ENCODE peak calls at places on chromosome 15, in six cellular contexts. Q is HepG2, N is GM12892, D is GM12878, B is K562, Y is H1. A is an unnamed sample.

GRCh38 chr15:55588070-55588817 is at the start of gene PYGO1:
- DNase-seq in Y (no peak), B (peak; percentile 40), Q (peak; percentile 5), D (no peak), N (peak; percentile 46), A (peak; percentile 59)

GRCh38 chr15:51491941-51492340 is 130.6 kb downstream of the DMXL2 start:
- DNase-seq in N (no peak), Y (no peak), D (no peak), Q (no peak), B (no peak), A (no peak)

GRCh38 chr15:45349671-45350070 is 28.7 kb downstream of the GATM start:
- DNase-seq in Q (no peak), Y (no peak), N (no peak), B (no peak), D (no peak), A (no peak)

GRCh38 chr15:57112178-57112577 is 193.7 kb downstream of the TCF12 start:
- DNase-seq in D (no peak), Y (no peak), B (no peak), Q (no peak), N (no peak), A (no peak)

GRCh38 chr15:45499426-45499825 is 23.1 kb downstream of the SLC30A4 start:
- DNase-seq in N (no peak), Q (no peak), B (no peak), D (no peak), Y (no peak), A (no peak)

GRCh38 chr15:66700412-66700801 is 1.6 kb upstream of the SMAD6 start:
- DNase-seq in Y (no peak), Q (no peak), B (no peak), N (no peak), D (no peak), A (no peak)

GRCh38 chr15:70792171-70792573 is 28.8 kb upstream of the UACA start:
- DNase-seq in Q (no peak), Y (no peak), D (no peak), B (no peak), N (no peak), A (no peak)

GRCh38 chr15:62491642-62492041 is 326.6 kb upstream of the C2CD4B start:
- DNase-seq in N (no peak), Q (peak; percentile 22), Y (no peak), B (no peak), D (no peak), A (no peak)

GRCh38 chr15:31254431-31255175 is 72.0 kb upstream of the KLF13 start:
- DNase-seq in Q (no peak), N (no peak), D (no peak), B (no peak), Y (no peak), A (no peak)

GRCh38 chr15:31396881-31397560 is 70.4 kb downstream of the KLF13 start:
- DNase-seq in N (no peak), B (peak; percentile 76), Q (peak; percentile 40), D (no peak), Y (peak; percentile 87), A (no peak)

GRCh38 chr15:29208352-29208751 is 61.3 kb downstream of the NSMCE3 start:
- DNase-seq in B (no peak), Q (no peak), Y (no peak), D (no peak), N (no peak), A (no peak)

GRCh38 chr15:70254186-70254974 is 156.7 kb upstream of the TLE3 start:
- DNase-seq in Y (no peak), D (no peak), N (no peak), Q (no peak), B (no peak), A (no peak)

DNA sequence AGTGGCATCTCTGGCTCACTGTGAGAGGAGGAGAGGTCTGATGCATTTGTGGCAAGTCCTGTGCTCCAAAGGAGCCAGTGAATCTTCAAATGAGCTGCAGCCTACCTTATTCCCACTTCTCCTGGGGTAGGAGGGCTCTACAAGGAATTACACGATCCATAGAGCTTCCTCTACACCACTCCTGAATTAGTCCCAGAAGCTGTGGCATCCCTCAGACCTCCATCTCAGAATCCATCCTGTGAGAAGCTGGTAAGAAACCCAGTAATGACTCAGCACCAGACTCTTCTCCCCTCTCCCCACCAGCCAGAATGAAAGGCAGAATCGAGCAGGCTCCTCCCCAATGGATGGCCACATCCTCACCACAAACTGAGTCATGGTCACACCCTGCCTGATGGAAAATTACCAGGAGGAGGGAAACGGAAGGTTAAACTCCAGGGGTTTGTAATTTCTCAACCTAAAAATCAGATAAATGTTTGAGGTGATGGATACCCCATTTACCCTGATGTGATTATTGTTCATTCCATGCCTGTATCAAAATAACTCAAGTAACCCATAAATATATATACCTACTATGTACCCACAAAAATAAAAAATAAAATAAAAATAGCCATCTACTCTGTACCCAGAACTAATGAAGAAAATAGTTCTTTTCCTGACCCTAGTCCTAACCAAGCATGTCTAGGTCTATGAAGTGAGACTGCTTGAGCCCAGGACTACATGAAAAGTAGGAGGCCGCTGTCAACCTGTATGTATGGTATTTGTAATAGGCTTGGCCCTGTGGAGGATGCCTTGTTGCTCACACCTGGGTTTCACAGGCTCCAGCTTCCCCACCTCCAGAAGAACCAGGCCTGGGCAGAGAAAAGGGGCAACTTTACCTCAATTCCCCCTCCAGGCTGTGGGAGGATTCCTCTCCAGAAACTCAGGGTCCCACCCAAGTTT is 6.6 kb upstream of the PKM start:
- DNase-seq in N (no peak), Y (peak; percentile 43), B (peak; percentile 92), Q (peak; percentile 85), D (peak; percentile 51), A (peak; percentile 30)
- TF ChIP-seq POLR2A in N (no peak), Y (no peak), B (peak; percentile 88), Q (peak; percentile 28), D (no peak), A (peak; percentile 41)

GRCh38 chr15:89958107-89958805 is 42.9 kb upstream of the ZNF710 start:
- DNase-seq in D (no peak), Q (peak; percentile 24), N (no peak), Y (no peak), B (no peak), A (no peak)
- TF ChIP-seq POLR2AphosphoS5 in D (no peak), Q (no peak), N (no peak), Y (no peak), B (no peak), A (no peak)

DNA sequence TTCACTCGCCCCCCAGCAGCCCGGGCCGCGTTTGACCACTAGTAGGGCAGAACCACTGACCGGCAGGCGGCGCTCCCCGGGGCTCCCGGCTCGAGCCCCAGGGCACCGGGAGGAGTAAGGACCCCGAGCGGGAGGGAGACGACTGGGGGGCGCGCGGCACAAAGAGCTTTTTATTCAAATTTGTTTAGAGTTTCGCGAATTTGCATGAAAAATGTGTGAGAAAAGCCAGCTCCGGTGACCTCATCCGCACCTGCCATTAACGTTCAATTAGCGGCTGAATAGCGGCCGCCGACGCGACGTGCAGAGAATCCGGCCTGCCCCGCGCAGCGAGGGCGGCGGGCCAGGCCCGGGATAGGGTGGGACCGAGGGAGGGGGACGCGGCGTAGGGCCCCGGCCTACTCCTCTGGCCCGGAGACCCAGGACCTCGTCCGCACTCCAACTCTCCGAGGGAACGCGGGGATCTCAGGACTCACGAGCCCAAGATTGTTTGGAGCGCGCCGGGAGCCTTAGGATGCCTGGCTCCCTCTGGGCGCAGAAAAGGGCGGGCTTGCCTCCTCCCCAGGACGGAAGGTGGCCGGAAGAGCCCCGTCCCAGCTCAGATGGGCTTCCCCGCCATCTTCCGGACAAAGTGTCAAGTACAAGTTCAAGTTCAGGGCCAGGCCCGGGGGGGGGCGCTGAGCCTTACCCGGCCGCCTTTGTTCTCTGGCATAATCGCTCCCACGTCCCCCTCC is 64.9 kb upstream of the POLG start:
- DNase-seq in N (peak; percentile 75), Q (no peak), D (no peak), Y (no peak), B (peak; percentile 84), A (peak; percentile 74)
- TF ChIP-seq TAF1 in N (no peak), Q (no peak), D (peak; percentile 21), Y (no peak), B (no peak), A (no peak)

DNA sequence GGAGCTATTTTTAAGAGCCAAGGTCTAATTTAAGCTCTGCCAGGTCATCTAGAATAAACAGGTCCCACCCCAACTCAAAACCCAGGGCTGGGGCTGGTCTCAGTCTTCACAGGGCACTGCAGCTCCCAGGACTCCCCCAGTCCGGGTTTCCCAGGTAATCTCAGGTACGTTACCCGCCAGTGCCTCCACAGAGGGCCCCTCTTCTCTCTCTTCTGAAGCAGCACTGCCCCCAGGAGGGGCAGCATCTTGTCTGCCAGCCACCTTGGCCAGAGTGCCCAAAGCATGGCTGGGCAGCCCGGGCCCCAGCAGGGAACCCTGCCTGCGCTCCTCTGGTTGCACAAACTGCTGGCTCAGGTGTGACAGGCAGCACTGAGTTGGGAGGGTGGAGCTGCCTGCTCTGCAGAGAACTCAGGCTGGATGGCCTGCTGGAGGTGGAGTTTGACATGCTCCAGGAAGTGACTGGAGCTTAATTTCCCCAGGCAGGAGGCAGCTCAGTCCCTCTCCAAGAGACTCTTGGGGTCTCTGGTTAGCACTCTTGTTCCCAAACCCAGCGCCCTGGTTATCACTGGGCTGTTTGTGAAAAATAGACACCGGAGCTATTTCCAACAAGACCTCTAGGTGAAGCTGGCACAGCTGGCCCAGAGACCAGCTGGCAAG is at the start of gene PLA2G4F:
- DNase-seq in Y (no peak), D (no peak), B (no peak), Q (no peak), N (no peak), A (no peak)
- TF ChIP-seq POLR2A in Y (no peak), D (no peak), B (no peak), Q (no peak), N (no peak), A (no peak)

DNA sequence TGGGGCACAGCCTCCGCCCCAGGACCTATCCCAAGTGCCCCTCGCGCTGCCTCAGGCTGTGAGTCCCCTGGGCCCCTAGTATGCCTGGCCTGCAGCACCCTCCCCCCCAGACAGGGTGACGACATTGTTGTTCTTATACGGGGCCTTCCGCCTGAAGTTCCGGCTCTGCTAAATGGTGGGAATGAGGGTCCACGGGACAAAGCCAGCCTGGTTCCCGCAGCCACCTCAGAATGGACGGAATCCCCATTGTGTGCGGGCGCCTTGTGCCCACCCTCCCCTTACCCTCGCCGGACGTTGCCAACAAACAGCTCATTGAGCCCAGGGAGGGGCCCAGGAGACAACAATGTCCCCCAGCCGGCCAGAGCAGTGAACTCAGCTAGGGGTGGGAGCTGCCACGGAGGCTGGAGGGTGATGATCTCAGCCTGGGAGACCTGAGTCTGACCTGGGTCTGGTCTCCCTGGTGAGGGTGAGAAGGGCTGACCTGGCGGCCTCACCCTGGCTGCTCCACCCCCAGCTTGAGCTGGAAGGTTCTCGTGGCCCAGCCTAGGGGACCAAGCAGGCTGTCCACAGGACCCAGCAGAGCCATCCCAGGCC is 10.2 kb upstream of the DLL4 start:
- DNase-seq in B (no peak), N (no peak), Y (no peak), Q (peak; percentile 55), D (no peak), A (no peak)
- TF ChIP-seq POLR2AphosphoS5 in B (no peak), N (no peak), Y (no peak), Q (no peak), D (no peak), A (no peak)

DNA sequence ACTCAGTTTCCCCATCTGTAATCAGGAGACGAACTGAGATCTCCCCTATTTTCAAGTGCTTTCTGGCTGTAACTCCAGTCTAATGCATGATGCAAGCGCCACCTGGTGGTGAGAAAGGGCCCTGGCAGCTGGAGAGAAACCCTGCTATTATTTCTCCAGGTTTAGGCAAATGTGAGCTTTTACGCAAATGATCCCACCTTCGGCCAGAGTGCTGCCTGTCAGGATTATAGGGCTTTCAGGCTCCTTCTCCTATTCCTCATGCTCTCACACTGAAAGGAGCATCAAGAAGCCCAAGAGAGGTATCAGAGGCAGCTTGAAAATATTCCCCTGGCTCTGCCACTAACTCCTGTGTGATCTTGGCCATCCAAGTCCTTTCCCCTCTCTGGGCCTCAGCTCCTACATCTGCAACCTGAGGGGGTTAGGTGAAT is 93.9 kb upstream of the RASGRF1 start:
- DNase-seq in N (peak; percentile 46), D (peak; percentile 25), Q (peak; percentile 59), Y (no peak), B (peak; percentile 72), A (peak; percentile 44)
- TF ChIP-seq TAF1 in N (no peak), D (no peak), Q (no peak), Y (no peak), B (no peak), A (no peak)

GRCh38 chr15:68229386-68230156 is at the start of gene CLN6:
- DNase-seq in Q (peak; percentile 59), Y (no peak), D (peak; percentile 48), N (peak; percentile 87), B (peak; percentile 96), A (peak; percentile 89)
- TF ChIP-seq POLR2A in Q (peak; percentile 61), Y (peak; percentile 53), D (peak; percentile 87), N (peak; percentile 71), B (peak; percentile 78), A (no peak)

A was measured in GM12891.